ENCODE peak calls at places on chromosome 17, in nine cellular contexts. Y is prostate gland; V is fibroblast of the aortic adventitia; B is aorta; A is cardiac fibroblast; U is naive thymus-derived CD4-positive, alpha-beta T cell; G is COR-L47; J is ELF-1; E is head of caudate nucleus. D is an unnamed sample.

GRCh38 chr17:31072186-31072585 is 22.6 kb upstream of the NF1 start:
- DNase-seq in G (no peak), E (no peak), A (no peak), B (no peak), J (peak), Y (peak), U (no peak), V (peak), D (peak)

GRCh38 chr17:5418858-5419355 is 555 bp downstream of the NUP88 start:
- DNase-seq in G (no peak), Y (peak), J (no peak), U (peak), A (peak), V (peak), E (no peak), B (no peak), D (no peak)

GRCh38 chr17:182164-182751 is 808 bp upstream of the DOC2B start:
- DNase-seq in A (no peak), J (peak), G (no peak), Y (no peak), E (no peak), U (no peak), V (no peak), B (no peak), D (no peak)

GRCh38 chr17:39082482-39082881 is 69.0 kb downstream of the PLXDC1 start:
- DNase-seq in U (no peak), A (peak), V (peak), J (no peak), B (no peak), Y (no peak), E (no peak), G (no peak), D (no peak)

GRCh38 chr17:74332763-74333220 is 6.8 kb downstream of the KIF19 start:
- DNase-seq in V (no peak), J (no peak), Y (no peak), A (no peak), E (no peak), G (peak), U (no peak), B (no peak), D (no peak)

GRCh38 chr17:78525511-78526160 is 51.6 kb downstream of the DNAH17 start:
- DNase-seq in E (no peak), A (no peak), U (no peak), G (no peak), Y (no peak), V (no peak), B (peak), J (no peak), D (peak)

GRCh38 chr17:19381361-19381740 is 3.1 kb downstream of the MAPK7 start:
- DNase-seq in V (no peak), Y (no peak), B (peak), G (no peak), U (no peak), E (no peak), J (no peak), A (no peak), D (no peak)

GRCh38 chr17:343211-343610 is 9.4 kb downstream of the RPH3AL start:
- DNase-seq in E (no peak), V (no peak), Y (no peak), J (no peak), U (no peak), B (peak), A (no peak), G (no peak), D (peak)

GRCh38 chr17:82287849-82288601 is 14.5 kb upstream of the CSNK1D start:
- DNase-seq in J (no peak), E (no peak), V (peak), G (no peak), A (peak), U (no peak), B (no peak), Y (peak), D (no peak)

GRCh38 chr17:49403514-49404289 is 11.0 kb downstream of the PHB1 start:
- DNase-seq in J (no peak), V (no peak), Y (peak), U (no peak), B (peak), G (no peak), E (no peak), A (no peak), D (no peak)

GRCh38 chr17:50364061-50364458 is 8.9 kb downstream of the MRPL27 start:
- DNase-seq in B (peak), E (no peak), Y (no peak), A (no peak), G (no peak), V (no peak), J (no peak), U (no peak), D (no peak)

GRCh38 chr17:72985882-72986720 is 106.4 kb downstream of the SLC39A11 start:
- DNase-seq in J (peak), E (peak), B (peak), A (peak), U (peak), Y (peak), G (peak), V (peak), D (peak)

GRCh38 chr17:4420692-4421131 is 13.0 kb upstream of the SPNS3 start:
- DNase-seq in U (peak), A (peak), B (no peak), J (peak), Y (peak), V (peak), G (peak), E (peak), D (peak)

GRCh38 chr17:78356163-78356713 is 3.6 kb downstream of the SOCS3 start:
- DNase-seq in Y (no peak), V (peak), G (no peak), B (no peak), A (peak), J (peak), U (peak), E (peak), D (peak)

GRCh38 chr17:49898547-49899490 is 51.0 kb upstream of the TAC4 start:
- DNase-seq in J (peak), Y (no peak), A (peak), E (no peak), U (no peak), B (no peak), V (no peak), G (peak), D (peak)

GRCh38 chr17:61400058-61400785 is 579 bp downstream of the TBX2 start:
- DNase-seq in A (peak), J (peak), V (peak), B (peak), Y (no peak), U (no peak), G (no peak), E (no peak), D (peak)

GRCh38 chr17:21134559-21134958 is 7.8 kb downstream of the DHRS7B start:
- DNase-seq in Y (no peak), J (no peak), E (no peak), V (no peak), G (no peak), U (no peak), A (no peak), B (no peak), D (no peak)

GRCh38 chr17:42399948-42400843 is 12.0 kb upstream of the STAT3 start:
- DNase-seq in B (no peak), Y (no peak), U (no peak), J (no peak), G (no peak), V (no peak), A (no peak), E (no peak), D (no peak)

D was measured in islet precursor cell.